ENCODE peak calls at places on chromosome X, in eight cellular contexts. Q is choroid plexus epithelial cell; I is activated gamma-delta T cell treated with anti-CD3 and anti-CD28 coated beads, Interleukin-2, amount 50 U/mL, for 16 hours; K is GM23248; J is ascending aorta; H is activated naive CD4-positive, alpha-beta T cell treated with anti-CD3 and anti-CD28 coated beads, Interleukin-2, amount 50 U/mL, for 16 hours; F is stimulated activated CD8-positive, alpha-beta memory T cell treated with anti-CD3 and anti-CD28 coated beads, Interleukin-2, amount 100 ng/mL, for 48 hours; L is endothelial cell. Y is an unnamed sample.

GRCh38 chrX:94454159-94454558 is 780.2 kb downstream of the FAM133A start:
- DNase-seq in Q (no peak), I (no peak), K (no peak), J (no peak), H (no peak), F (no peak), L (no peak), Y (no peak)

GRCh38 chrX:148681605-148682004 is 181.2 kb downstream of the AFF2 start:
- DNase-seq in Q (peak), I (no peak), K (no peak), J (no peak), H (no peak), F (no peak), L (no peak), Y (no peak)

GRCh38 chrX:68942797-68943196 is 114.0 kb downstream of the EFNB1 start:
- DNase-seq in Q (no peak), I (no peak), K (no peak), J (no peak), H (no peak), F (no peak), L (no peak), Y (no peak)

GRCh38 chrX:21374163-21374993 is at the start of gene CNKSR2:
- DNase-seq in Q (peak), I (peak), K (peak), J (no peak), H (peak), F (peak), L (peak), Y (no peak)

GRCh38 chrX:150018931-150019331 is 80.6 kb upstream of the EOLA2 start:
- DNase-seq in Q (peak), I (no peak), K (peak), J (no peak), H (no peak), F (no peak), L (no peak), Y (no peak)

GRCh38 chrX:48487362-48487785 is 11.4 kb downstream of the FTSJ1 start:
- DNase-seq in Q (peak), I (no peak), K (peak), J (no peak), H (no peak), F (no peak), L (no peak), Y (no peak)

GRCh38 chrX:133549319-133549933 is 134.1 kb upstream of the GPC4 start:
- DNase-seq in Q (no peak), I (no peak), K (no peak), J (no peak), H (no peak), F (no peak), L (no peak), Y (no peak)

GRCh38 chrX:30995705-30996104 is 76.1 kb downstream of the FTHL17 start:
- DNase-seq in Q (no peak), I (no peak), K (no peak), J (no peak), H (no peak), F (no peak), L (no peak), Y (no peak)

GRCh38 chrX:112367065-112367464 is 284.5 kb upstream of the TRPC5 start:
- DNase-seq in Q (no peak), I (no peak), K (no peak), J (no peak), H (no peak), F (no peak), L (no peak), Y (no peak)